ENCODE peak calls at places on chromosomes 2 and 18, in six cellular contexts. V is adipocyte; Y is aorta; O is heart left ventricle; T is CD4-positive, CD25-positive, alpha-beta regulatory T cell; D is K562. G is an unnamed sample. For H3K27me3 and H3K4me1, the result is how much of the 10 kb centered on the place peaks cover.

GRCh38 chr2:85175369-85176299 is 42.4 kb downstream of the TCF7L1 start:
- DNase-seq in T (no peak), Y (no peak), O (no peak), D (no peak), V (peak), G (no peak)

GRCh38 chr18:76255070-76255683 is 239.9 kb downstream of the ZNF516 start:
- DNase-seq in O (no peak), D (no peak), T (no peak), V (no peak), Y (no peak), G (no peak)

GRCh38 chr2:58574873-58575272 is 333.7 kb upstream of the FANCL start:
- DNase-seq in Y (no peak), D (no peak), V (no peak), O (no peak), T (no peak), G (no peak)

GRCh38 chr2:234677758-234678538 is 181.1 kb upstream of the ARL4C start:
- DNase-seq in T (no peak), V (peak), O (no peak), Y (no peak), D (no peak), G (no peak)

GRCh38 chr2:42169100-42169868 is at the start of gene EML4:
- DNase-seq in Y (peak), V (peak), D (peak), O (peak), T (peak), G (peak)

GRCh38 chr2:200089040-200089755 is 133.8 kb downstream of the MAIP1 start:
- DNase-seq in V (peak), D (no peak), T (no peak), O (no peak), Y (no peak), G (no peak)

GRCh38 chr2:133247613-133248012 is 320.6 kb downstream of the NCKAP5 start:
- DNase-seq in D (no peak), Y (no peak), O (no peak), T (no peak), V (no peak), G (no peak)

GRCh38 chr2:77458216-77458615 is 64.0 kb downstream of the LRRTM4 start:
- DNase-seq in V (no peak), O (no peak), Y (no peak), T (no peak), D (no peak), G (no peak)

GRCh38 chr2:103152556-103152955 is 390.7 kb downstream of the TMEM182 start:
- DNase-seq in Y (no peak), O (no peak), D (no peak), V (no peak), T (no peak), G (no peak)

GRCh38 chr2:216029416-216030129 is 16.2 kb upstream of the MREG start:
- DNase-seq in D (no peak), T (no peak), V (peak), O (no peak), Y (no peak), G (no peak)

GRCh38 chr18:36297419-36298112 is at the start of gene FHOD3:
- DNase-seq in D (peak), V (peak), Y (peak), T (no peak), O (peak), G (peak)

GRCh38 chr2:196980498-196980897 is 54.0 kb upstream of the PGAP1 start:
- DNase-seq in V (no peak), O (no peak), D (no peak), Y (no peak), T (no peak), G (peak)

GRCh38 chr2:100881629-100882028 is 61.7 kb downstream of the NPAS2 start:
- DNase-seq in V (no peak), D (no peak), Y (no peak), T (no peak), O (no peak), G (no peak)

GRCh38 chr2:12227941-12228608 is 481.6 kb downstream of the LPIN1 start:
- DNase-seq in O (no peak), D (no peak), Y (no peak), V (peak), T (no peak), G (no peak)

GRCh38 chr2:128552806-128553551 is 234.3 kb upstream of the HS6ST1 start:
- DNase-seq in O (no peak), Y (no peak), V (no peak), D (no peak), T (no peak), G (no peak)

GRCh38 chr2:197889041-197889440 is 84.6 kb downstream of the PLCL1 start:
- DNase-seq in O (no peak), T (peak), Y (no peak), D (peak), V (peak), G (no peak)

GRCh38 chr18:74806700-74807416 is 209.2 kb downstream of the ZNF407 start:
- DNase-seq in V (peak), T (no peak), D (no peak), O (no peak), Y (no peak), G (no peak)

GRCh38 chr2:8036366-8036765 is 645.5 kb upstream of the ID2 start:
- DNase-seq in T (no peak), D (no peak), O (no peak), V (no peak), Y (no peak), G (no peak)

GRCh38 chr2:118747637-118748036 is 99.8 kb downstream of the EN1 start:
- DNase-seq in T (no peak), O (no peak), D (no peak), V (no peak), Y (no peak), G (no peak)

GRCh38 chr2:176076063-176076462 is 7.7 kb downstream of the EVX2 start:
- DNase-seq in T (no peak), Y (no peak), V (no peak), O (no peak), D (no peak), G (no peak)

GRCh38 chr2:65032016-65032975 is 23.9 kb upstream of the CEP68 start:
- DNase-seq in O (no peak), T (no peak), D (no peak), V (no peak), Y (no peak), G (no peak)

GRCh38 chr18:10213526-10213925 is 240.9 kb upstream of the APCDD1 start:
- DNase-seq in D (no peak), V (peak), T (no peak), Y (no peak), O (no peak), G (no peak)

GRCh38 chr2:239160226-239161143 is 240.3 kb downstream of the HDAC4 start:
- DNase-seq in O (no peak), V (no peak), Y (peak), T (no peak), D (no peak), G (no peak)

GRCh38 chr2:204453730-204454167 is 91.5 kb upstream of the PARD3B start:
- DNase-seq in D (no peak), Y (peak), V (no peak), T (no peak), O (peak), G (no peak)

GRCh38 chr2:31090188-31090587 is 48.1 kb downstream of the GALNT14 start:
- DNase-seq in D (no peak), O (no peak), V (no peak), T (no peak), Y (no peak), G (no peak)

GRCh38 chr18:77114070-77114563 is 18.5 kb downstream of the MBP start:
- DNase-seq in T (no peak), V (no peak), O (no peak), Y (no peak), D (no peak), G (no peak)

GRCh38 chr18:23291456-23292205 is 156.3 kb downstream of the CABLES1 start:
- DNase-seq in V (peak), Y (no peak), T (no peak), O (no peak), D (no peak), G (no peak)

GRCh38 chr2:239587836-239588235 is 187.0 kb upstream of the HDAC4 start:
- DNase-seq in D (no peak), T (no peak), O (no peak), Y (peak), V (no peak), G (no peak)

GRCh38 chr2:208101716-208102631 is 22.4 kb downstream of the CRYGD start:
- DNase-seq in D (no peak), Y (no peak), O (no peak), T (no peak), V (peak), G (peak)

GRCh38 chr2:140454717-140455116 is 1674.5 kb upstream of the NXPH2 start:
- DNase-seq in D (no peak), T (no peak), O (no peak), V (peak), Y (no peak), G (no peak)

GRCh38 chr2:29629495-29629894 is 291.9 kb downstream of the ALK start:
- DNase-seq in V (no peak), O (no peak), D (no peak), T (no peak), Y (no peak), G (no peak)

GRCh38 chr2:101361079-101361478 is 26.2 kb downstream of the CREG2 start:
- DNase-seq in T (no peak), Y (no peak), V (no peak), D (no peak), O (no peak), G (no peak)

GRCh38 chr2:237700583-237701032 is 73.2 kb downstream of the LRRFIP1 start:
- DNase-seq in T (peak), O (peak), D (no peak), Y (peak), V (peak), G (no peak)

GRCh38 chr2:96102596-96103387 is 13.6 kb downstream of the ADRA2B start:
- DNase-seq in V (no peak), O (peak), Y (peak), D (no peak), T (no peak), G (no peak)

GRCh38 chr2:229196448-229196847 is 74.6 kb downstream of the PID1 start:
- DNase-seq in T (no peak), V (no peak), Y (no peak), O (no peak), D (no peak), G (no peak)

GRCh38 chr2:50863218-50863617 is 168.7 kb downstream of the NRXN1 start:
- DNase-seq in V (no peak), O (no peak), D (no peak), Y (no peak), T (no peak), G (no peak)

GRCh38 chr2:28338046-28338753 is 54.5 kb upstream of the FOSL2 start:
- DNase-seq in T (no peak), O (peak), Y (peak), D (no peak), V (peak), G (no peak)

GRCh38 chr2:51350100-51350499 is 318.2 kb upstream of the NRXN1 start:
- DNase-seq in O (no peak), D (no peak), T (no peak), V (peak), Y (no peak), G (no peak)

GRCh38 chr18:22169889-22170420 is 566 bp downstream of the GATA6 start:
- DNase-seq in V (no peak), O (peak), D (peak), Y (no peak), T (no peak), G (no peak)

GRCh38 chr18:22167471-22168151 is 1.8 kb upstream of the GATA6 start:
- DNase-seq in T (no peak), V (peak), D (no peak), Y (no peak), O (no peak), G (no peak)

GRCh38 chr18:22168360-22168921 is 948 bp upstream of the GATA6 start:
- DNase-seq in V (peak), O (no peak), D (peak), Y (no peak), T (no peak), G (peak)

GRCh38 chr18:22170421-22171262 is 1.3 kb downstream of the GATA6 start:
- DNase-seq in V (peak), D (no peak), T (no peak), Y (peak), O (peak), G (peak)

DNA sequence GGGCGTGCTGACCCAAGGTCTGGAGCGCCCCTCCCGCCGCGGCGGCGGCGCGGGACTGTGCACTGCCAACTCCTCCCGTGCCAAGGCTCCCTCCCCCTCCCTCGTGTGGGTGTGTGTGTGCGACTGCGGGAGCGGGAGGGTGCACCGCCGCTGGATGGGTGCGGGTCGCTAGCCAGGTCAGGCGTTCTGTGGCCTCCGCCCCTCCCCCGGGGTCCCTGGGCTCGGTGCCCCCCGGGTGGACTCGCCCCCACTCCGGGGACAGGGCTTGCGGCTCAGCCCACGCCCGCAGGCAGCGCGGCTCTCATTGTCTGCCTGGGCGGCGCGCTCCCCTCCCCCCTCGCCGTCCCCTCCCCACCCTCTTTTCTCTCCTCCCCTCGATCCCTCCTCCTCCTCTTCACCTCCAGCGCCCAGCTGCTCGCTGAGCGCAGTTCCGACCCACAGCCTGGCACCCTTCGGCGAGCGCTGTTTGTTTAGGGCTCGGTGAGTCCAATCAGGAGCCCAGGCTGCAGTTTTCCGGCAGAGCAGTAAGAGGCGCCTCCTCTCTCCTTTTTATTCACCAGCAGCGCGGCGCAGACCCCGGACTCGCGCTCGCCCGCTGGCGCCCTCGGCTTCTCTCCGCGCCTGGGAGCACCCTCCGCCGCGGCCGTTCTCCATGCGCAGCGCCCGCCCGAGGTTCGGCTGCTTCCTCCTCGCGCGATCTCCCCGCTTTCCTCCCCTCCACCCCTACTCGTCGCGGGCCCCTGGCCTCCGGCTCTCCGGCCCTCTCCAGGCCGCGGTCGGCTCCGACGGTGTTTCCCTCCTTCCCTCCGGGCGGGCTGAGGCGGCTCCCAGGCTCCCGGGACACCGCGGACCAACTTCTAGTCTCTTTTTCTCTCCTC is at the start of gene GATA6:
- DNase-seq in Y (peak), V (peak), D (peak), T (no peak), O (peak), G (peak)
- H3K27me3 ChIP-seq in Y (under half), V (under half), D (half or more), T (under half), O (under half), G (under half)

DNA sequence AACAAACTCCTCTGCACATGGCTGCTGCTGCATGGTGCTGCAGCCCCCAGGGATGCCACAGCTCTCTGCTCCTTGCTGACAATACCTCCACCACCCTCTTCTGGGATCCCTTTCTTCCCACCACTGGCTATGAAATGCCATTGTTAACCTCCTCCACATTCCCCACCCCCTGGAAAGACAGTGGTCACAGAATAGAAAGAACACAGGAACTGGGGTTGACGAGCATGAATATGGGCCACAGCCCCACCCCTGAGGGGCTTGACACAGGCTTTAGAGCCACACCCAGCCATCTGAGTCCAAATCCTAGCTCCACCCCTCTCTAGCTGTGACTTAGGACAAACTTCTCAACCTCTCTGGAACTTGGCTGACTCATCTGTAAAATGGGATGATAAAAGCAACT is 47.3 kb downstream of the TMEM163 start:
- DNase-seq in V (no peak), O (no peak), D (no peak), Y (no peak), T (no peak), G (no peak)
- H3K4me1 ChIP-seq in V (under half), O (under half), D (under half), Y (under half), T (half or more), G (under half)

GRCh38 chr2:161427413-161428239 is 11.5 kb downstream of the TBR1 start:
- DNase-seq in D (no peak), O (no peak), V (no peak), Y (no peak), T (no peak), G (no peak)

GRCh38 chr2:161426416-161426787 is 10.3 kb downstream of the TBR1 start:
- DNase-seq in Y (no peak), T (no peak), D (no peak), V (no peak), O (no peak), G (no peak)

GRCh38 chr2:161428240-161428587 is 12.1 kb downstream of the TBR1 start:
- DNase-seq in O (no peak), Y (no peak), V (no peak), D (no peak), T (no peak), G (no peak)

GRCh38 chr2:161425966-161426365 is 9.9 kb downstream of the TBR1 start:
- DNase-seq in V (no peak), O (no peak), T (no peak), D (no peak), Y (no peak), G (no peak)

DNA sequence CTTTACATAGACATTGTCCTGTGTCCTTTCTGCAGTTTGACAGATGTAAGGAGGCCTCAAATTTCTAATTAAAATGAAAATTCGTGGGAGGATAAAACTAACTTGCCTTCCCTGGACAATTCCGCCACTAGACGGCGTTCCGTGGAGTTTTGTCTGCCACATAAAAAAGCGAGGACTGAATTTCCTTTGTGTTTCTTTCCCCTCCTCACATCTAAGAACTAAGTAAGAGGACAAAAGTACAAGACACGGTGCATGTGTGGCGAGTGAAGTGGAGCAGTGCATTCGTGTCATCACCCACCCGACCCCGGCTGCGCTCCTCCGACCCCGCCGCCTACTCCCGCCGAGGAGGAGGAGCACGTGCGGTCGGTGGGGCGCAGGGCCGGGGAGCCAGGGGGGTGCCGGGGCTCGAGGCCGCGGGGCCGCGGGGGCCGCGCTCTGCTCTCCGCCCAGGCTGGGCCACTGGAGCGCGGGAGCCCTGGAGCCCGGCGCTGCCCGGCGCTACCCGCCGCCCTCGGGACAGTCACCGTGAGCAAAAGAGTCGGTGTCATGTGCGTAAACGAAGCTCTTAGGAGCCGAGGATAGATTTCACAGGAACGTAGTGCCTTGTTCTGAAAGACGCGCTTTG is 10.8 kb downstream of the TBR1 start:
- DNase-seq in V (peak), T (no peak), Y (no peak), D (no peak), O (no peak), G (no peak)
- H3K4me3 ChIP-seq in V (peak), T (peak), Y (peak), D (no peak), O (no peak), G (no peak)

GRCh38 chr2:10078704-10079191 is 1.5 kb downstream of the CYS1 start:
- DNase-seq in T (no peak), D (no peak), V (no peak), O (no peak), Y (no peak), G (no peak)
- H3K27me3 ChIP-seq in T (under half), D (half or more), V (under half), O (under half), Y (under half), G (under half)

DNA sequence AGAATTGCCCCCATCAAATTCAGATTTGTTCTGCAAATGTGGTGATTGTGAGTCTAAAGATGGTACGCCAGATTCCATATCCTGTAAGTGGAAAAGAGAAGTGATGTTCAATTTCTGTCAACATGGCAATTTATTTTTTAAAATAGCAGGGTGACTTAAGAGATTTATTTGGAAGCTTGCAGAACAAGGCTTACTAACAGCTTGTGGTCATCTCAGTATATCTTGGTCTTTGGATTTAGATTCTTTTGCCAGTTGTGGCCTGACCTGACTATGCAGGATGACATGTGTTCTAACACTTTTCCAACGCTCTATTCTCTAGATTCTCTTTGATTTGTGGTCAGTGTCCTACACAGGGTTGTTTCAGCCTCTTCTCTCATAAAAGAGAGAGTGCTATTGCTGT is 74.4 kb downstream of the MAP3K20 start:
- DNase-seq in Y (no peak), T (no peak), D (no peak), O (no peak), V (no peak), G (no peak)
- H3K4me1 ChIP-seq in Y (under half), T (under half), D (under half), O (under half), V (under half), G (under half)

GRCh38 chr18:58862404-58862803 is 2.3 kb upstream of the ZNF532 start:
- DNase-seq in Y (no peak), D (no peak), O (no peak), T (no peak), V (no peak), G (no peak)

GRCh38 chr18:58860747-58861224 is 3.9 kb upstream of the ZNF532 start:
- DNase-seq in T (no peak), O (no peak), Y (no peak), V (peak), D (no peak), G (no peak)

GRCh38 chr18:58862851-58863538 is 1.7 kb upstream of the ZNF532 start:
- DNase-seq in Y (no peak), V (peak), O (peak), D (no peak), T (peak), G (no peak)

GRCh38 chr18:58861353-58861752 is 3.3 kb upstream of the ZNF532 start:
- DNase-seq in Y (no peak), O (no peak), T (no peak), D (no peak), V (peak), G (no peak)

DNA sequence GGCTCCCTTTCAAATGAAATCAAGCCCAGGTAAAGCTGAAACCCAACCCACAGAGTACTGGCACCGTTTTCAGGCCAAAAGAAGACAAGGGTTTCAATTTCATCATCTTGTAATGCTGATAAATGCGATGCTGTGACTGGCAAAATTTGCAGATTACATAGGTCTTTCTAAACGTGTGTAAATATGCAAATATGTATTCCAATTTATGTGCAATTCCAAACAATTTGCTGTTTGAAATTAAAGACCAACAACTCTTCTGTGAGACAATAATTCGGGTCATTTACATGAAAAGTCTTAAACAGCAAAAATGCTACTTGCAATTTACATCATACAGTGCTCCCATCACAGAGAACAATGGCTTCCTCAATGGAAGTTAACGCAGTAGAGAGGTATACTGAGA is 2.8 kb upstream of the ZNF532 start:
- DNase-seq in D (no peak), O (no peak), T (no peak), Y (no peak), V (peak), G (peak)
- H3K4me3 ChIP-seq in D (no peak), O (no peak), T (no peak), Y (no peak), V (no peak), G (no peak)

G was measured in HAP-1.